ENCODE peak calls at places on chromosomes 5 and 9, in seven cellular contexts. U, H, X, Q, J, R and D are unnamed samples.

GRCh38 chr5:93658044-93658443 is 75.0 kb downstream of the NR2F1 start:
- DNase-seq in R (no peak), X (no peak), J (no peak), U (peak; percentile 79), Q (no peak), H (no peak), D (no peak)

GRCh38 chr9:72128526-72128925 is 20.7 kb upstream of the GDA start:
- DNase-seq in X (no peak), J (no peak), U (no peak), Q (no peak), R (no peak), H (no peak), D (no peak)

GRCh38 chr5:153043876-153044275 is 446.6 kb upstream of the GRIA1 start:
- DNase-seq in X (no peak), Q (no peak), H (no peak), R (no peak), J (no peak), U (no peak), D (no peak)

GRCh38 chr9:133839822-133840329 is 101.7 kb upstream of the SARDH start:
- DNase-seq in X (peak; percentile 51), J (peak; percentile 63), Q (peak; percentile 37), H (no peak), R (no peak), U (peak; percentile 44), D (no peak)

GRCh38 chr9:99878651-99879050 is 27.8 kb upstream of the STX17 start:
- DNase-seq in X (no peak), U (peak; percentile 12), R (no peak), J (no peak), Q (no peak), H (no peak), D (no peak)

GRCh38 chr9:84374516-84374915 is 34.0 kb upstream of the SLC28A3 start:
- DNase-seq in J (no peak), Q (no peak), H (no peak), U (no peak), R (no peak), X (no peak), D (no peak)

GRCh38 chr9:81716409-81716808 is 27.1 kb upstream of the TLE1 start:
- DNase-seq in Q (no peak), U (peak; percentile 64), X (no peak), R (no peak), H (peak; percentile 49), J (no peak), D (no peak)

GRCh38 chr5:124865603-124866354 is 119.3 kb upstream of the ZNF608 start:
- DNase-seq in X (no peak), U (peak; percentile 41), J (no peak), Q (no peak), R (no peak), H (no peak), D (no peak)

GRCh38 chr5:11182441-11183080 is 421.5 kb upstream of the DAP start:
- DNase-seq in U (peak; percentile 47), J (no peak), X (no peak), Q (no peak), H (peak; percentile 80), R (no peak), D (no peak)

GRCh38 chr9:71383308-71383707 is 261.9 kb upstream of the TRPM3 start:
- DNase-seq in X (no peak), Q (no peak), U (no peak), J (no peak), R (no peak), H (no peak), D (no peak)

GRCh38 chr9:100099722-100100042 is 639 bp downstream of the INVS start:
- DNase-seq in J (peak; percentile 47), Q (peak; percentile 8), R (peak; percentile 75), X (no peak), H (no peak), U (no peak), D (no peak)

GRCh38 chr9:1870915-1871314 is 144.2 kb upstream of the SMARCA2 start:
- DNase-seq in X (no peak), H (no peak), R (no peak), U (no peak), J (no peak), Q (no peak), D (no peak)

GRCh38 chr9:98356953-98357352 is 101.5 kb upstream of the TBC1D2 start:
- DNase-seq in U (peak; percentile 90), Q (no peak), J (no peak), X (no peak), H (peak; percentile 62), R (no peak), D (no peak)

GRCh38 chr9:69758981-69759477 is 782 bp downstream of the PTAR1 start:
- DNase-seq in U (no peak), J (no peak), X (no peak), R (no peak), Q (no peak), H (no peak), D (no peak)

GRCh38 chr9:69758001-69758730 is 1.6 kb downstream of the PTAR1 start:
- DNase-seq in H (no peak), X (no peak), R (no peak), Q (no peak), J (no peak), U (peak; percentile 46), D (no peak)

GRCh38 chr9:69760278-69760610 is 433 bp upstream of the PTAR1 start:
- DNase-seq in J (no peak), U (no peak), H (no peak), R (no peak), Q (no peak), X (no peak), D (no peak)

GRCh38 chr9:69759478-69760277 is at the start of gene PTAR1:
- DNase-seq in X (peak; percentile 93), R (peak; percentile 94), U (peak; percentile 86), Q (peak; percentile 93), H (peak; percentile 82), J (peak; percentile 93), D (peak; percentile 87)

GRCh38 chr9:69762527-69762926 is 2.7 kb upstream of the PTAR1 start:
- DNase-seq in X (no peak), J (no peak), H (no peak), R (no peak), Q (no peak), U (peak; percentile 48), D (no peak)
- H3K4me3 ChIP-seq in X (no peak overlapping the region), J (no peak overlapping the region), H (no peak overlapping the region), R (no peak overlapping the region), Q (no peak overlapping the region), U (no peak overlapping the region), D (no peak overlapping the region)

GRCh38 chr9:21392270-21392669 is 7.1 kb upstream of the IFNA2 start:
- DNase-seq in R (no peak), Q (no peak), H (peak; percentile 59), X (no peak), U (no peak), J (no peak), D (no peak)

GRCh38 chr9:21398955-21399489 is 9.9 kb upstream of the IFNA8 start:
- DNase-seq in R (no peak), Q (no peak), U (no peak), X (no peak), H (no peak), J (no peak), D (no peak)

DNA sequence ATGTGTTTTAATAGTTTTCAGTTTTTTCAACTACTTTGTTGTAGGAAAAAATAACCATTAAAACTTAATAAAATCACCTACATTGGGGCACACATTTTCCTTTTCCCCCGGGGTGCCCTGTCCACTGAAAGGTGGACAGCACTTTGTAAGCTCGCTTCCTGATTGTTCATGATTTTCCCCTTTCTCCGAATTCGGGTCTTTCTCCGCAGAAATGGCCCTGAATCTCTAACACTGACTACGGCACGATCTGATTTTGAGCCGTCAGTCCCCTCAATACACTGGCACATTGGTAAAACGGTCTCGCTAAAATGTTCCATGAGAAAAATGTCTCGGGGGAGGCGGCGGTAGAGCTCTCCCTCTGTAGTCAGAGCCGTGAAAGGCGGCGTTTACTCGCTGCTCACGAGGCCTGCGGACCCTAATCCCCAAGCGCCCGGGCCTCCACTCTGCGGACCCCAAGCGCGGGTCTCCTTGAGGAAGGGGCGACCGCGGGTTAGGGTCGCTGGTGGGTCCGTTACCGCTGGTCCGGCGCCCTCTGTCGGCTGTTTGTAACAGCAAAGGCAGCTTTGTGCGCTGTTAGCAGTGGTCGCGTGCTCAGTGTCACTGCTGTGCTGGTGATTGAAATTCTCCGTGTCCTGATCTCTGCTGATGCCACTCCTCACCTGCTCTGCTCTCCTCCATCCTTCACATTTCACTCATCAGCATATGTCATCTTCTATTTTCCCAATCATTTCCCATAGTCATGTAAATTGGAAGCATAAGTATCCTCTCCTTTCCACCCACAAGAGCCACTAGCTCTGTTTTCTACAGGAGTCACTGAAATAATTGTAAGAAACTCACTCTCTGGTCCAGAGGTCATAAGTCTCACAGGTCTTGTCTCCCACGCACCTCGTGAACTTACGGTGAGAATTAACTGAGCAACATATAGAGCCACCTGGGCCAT is 10.8 kb upstream of the IFNA2 start:
- DNase-seq in H (peak; percentile 43), J (peak; percentile 39), R (peak; percentile 53), X (peak; percentile 45), U (no peak), Q (peak; percentile 30), D (peak; percentile 45)
- H3K27me3 ChIP-seq in H (peaks cover 3% of the 10 kb centered on the region), J (no peaks in the 10 kb centered on the region), R (no peaks in the 10 kb centered on the region), X (peaks cover 98% of the 10 kb centered on the region), U (peaks cover 49% of the 10 kb centered on the region), Q (peaks cover 61% of the 10 kb centered on the region), D (no peaks in the 10 kb centered on the region)

GRCh38 chr9:136244776-136245193 is 827 bp downstream of the QSOX2 start:
- DNase-seq in Q (no peak), H (no peak), X (no peak), U (no peak), R (no peak), J (no peak), D (no peak)
- H3K4me1 ChIP-seq in Q (peaks cover 51% of the 10 kb centered on the region), H (peaks cover 19% of the 10 kb centered on the region), X (peaks cover 59% of the 10 kb centered on the region), U (peaks cover 3% of the 10 kb centered on the region), R (peaks cover 12% of the 10 kb centered on the region), J (peaks cover 19% of the 10 kb centered on the region), D (peaks cover 28% of the 10 kb centered on the region)

GRCh38 chr9:38067611-38067891 is 1.5 kb downstream of the SHB start:
- DNase-seq in X (peak; percentile 28), H (no peak), J (peak; percentile 36), Q (peak; percentile 36), R (no peak), U (no peak), D (no peak)

GRCh38 chr9:38066907-38067610 is 2.0 kb downstream of the SHB start:
- DNase-seq in J (peak; percentile 59), Q (peak; percentile 69), R (peak; percentile 83), X (peak; percentile 53), H (peak; percentile 16), U (no peak), D (no peak)

GRCh38 chr9:38066167-38066906 is 2.7 kb downstream of the SHB start:
- DNase-seq in X (no peak), Q (no peak), H (peak; percentile 22), J (no peak), U (no peak), R (no peak), D (no peak)

GRCh38 chr9:38064842-38065368 is 4.1 kb downstream of the SHB start:
- DNase-seq in Q (no peak), J (no peak), X (no peak), U (no peak), R (no peak), H (no peak), D (no peak)

DNA sequence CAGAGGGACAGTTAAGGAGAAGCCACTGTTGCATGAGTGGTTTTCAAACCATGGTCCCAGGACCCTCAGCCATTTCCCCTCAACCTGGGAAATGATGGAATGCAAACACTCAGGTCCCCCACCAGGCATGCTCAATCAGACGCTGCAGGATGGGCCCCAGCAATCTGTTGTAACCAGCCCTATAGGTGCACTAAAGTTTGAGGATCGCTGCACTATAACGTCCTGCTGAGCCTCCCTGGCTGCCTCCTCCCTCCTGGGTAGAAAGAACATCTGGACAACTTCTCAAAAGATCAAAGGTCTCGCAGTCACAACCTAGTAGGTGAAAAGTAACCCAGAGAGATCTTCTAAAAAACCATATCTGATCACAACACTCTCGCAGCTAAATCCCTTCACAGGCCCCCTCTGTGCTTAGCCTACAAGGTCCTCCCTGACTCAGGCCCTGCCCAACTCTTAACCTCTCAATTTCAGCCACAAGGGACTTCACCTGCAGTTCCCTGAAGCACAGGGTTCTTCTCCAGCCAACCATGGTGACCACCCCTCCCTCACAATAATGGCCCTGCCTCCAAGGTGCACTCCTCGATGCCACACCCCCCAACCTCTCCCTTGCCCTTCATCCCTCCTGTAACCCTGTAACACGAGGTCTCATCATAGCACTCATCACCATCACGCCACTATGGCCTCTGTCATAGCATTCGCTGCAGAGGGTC is 3.5 kb downstream of the SHB start:
- DNase-seq in R (no peak), X (no peak), J (no peak), Q (no peak), U (no peak), H (no peak), D (no peak)
- H3K4me3 ChIP-seq in R (no peak overlapping the region), X (peak overlapping the region; percentile 94), J (peak overlapping the region; percentile 98), Q (peak overlapping the region; percentile 99), U (peak overlapping the region; percentile 89), H (peak overlapping the region; percentile 95), D (no peak overlapping the region)